ENCODE peak calls at places on chromosome 9, in six cellular contexts. N is K562, V is A549, C is HepG2, P is GM12878, D is HCT116. Y is an unnamed sample.
A peak's percentile ranks its signal among the peaks of the same experiment; 100 is the strongest.

GRCh38 chr9:6902423-6902822 is 144.7 kb downstream of the KDM4C start:
- DNase-seq in P (no peak), C (no peak), D (peak; percentile 34), V (no peak), N (no peak), Y (peak; percentile 9)

GRCh38 chr9:80467632-80468031 is 895.9 kb downstream of the TLE4 start:
- DNase-seq in N (no peak), V (no peak), P (no peak), C (no peak), D (no peak), Y (peak; percentile 26)

GRCh38 chr9:33437235-33437634 is 10.2 kb downstream of the AQP3 start:
- DNase-seq in P (no peak), D (no peak), N (peak; percentile 15), C (no peak), V (no peak), Y (no peak)

GRCh38 chr9:31807574-31808256 is 576.7 kb upstream of the ACO1 start:
- DNase-seq in D (peak; percentile 51), P (no peak), V (peak; percentile 22), N (peak; percentile 1), C (peak; percentile 43), Y (no peak)

GRCh38 chr9:31848505-31849285 is 535.7 kb upstream of the ACO1 start:
- DNase-seq in P (no peak), V (no peak), D (peak; percentile 37), N (peak; percentile 9), C (peak; percentile 72), Y (no peak)

GRCh38 chr9:134597041-134597913 is 44.3 kb upstream of the COL5A1 start:
- DNase-seq in P (no peak), D (no peak), N (no peak), V (peak; percentile 28), C (no peak), Y (peak; percentile 66)

GRCh38 chr9:573551-574410 is 267.7 kb upstream of the DMRT1 start:
- DNase-seq in V (no peak), N (no peak), P (no peak), C (peak; percentile 9), D (no peak), Y (no peak)

GRCh38 chr9:125462766-125463384 is 201.2 kb downstream of the GAPVD1 start:
- DNase-seq in P (no peak), D (no peak), N (no peak), C (no peak), V (no peak), Y (peak; percentile 51)

GRCh38 chr9:97859346-97859745 is 6.3 kb downstream of the FOXE1 start:
- DNase-seq in P (no peak), D (no peak), N (no peak), V (no peak), C (no peak), Y (no peak)

GRCh38 chr9:13279284-13280162 is at the start of gene MPDZ:
- DNase-seq in D (no peak), V (peak; percentile 77), P (no peak), N (peak; percentile 68), C (peak; percentile 31), Y (peak; percentile 66)

GRCh38 chr9:83235524-83235923 is 172.6 kb upstream of the RASEF start:
- DNase-seq in N (no peak), P (no peak), C (no peak), D (no peak), V (no peak), Y (no peak)

GRCh38 chr9:6144947-6145346 is 70.7 kb upstream of the IL33 start:
- DNase-seq in D (no peak), V (no peak), C (no peak), N (no peak), P (no peak), Y (no peak)

GRCh38 chr9:34413229-34413852 is 36.6 kb upstream of the MYORG start:
- DNase-seq in N (peak; percentile 45), V (peak; percentile 27), P (no peak), C (peak; percentile 31), D (no peak), Y (peak; percentile 43)

GRCh38 chr9:99326112-99326916 is 104.2 kb downstream of the SEC61B start:
- DNase-seq in P (no peak), N (no peak), C (no peak), V (peak; percentile 9), D (no peak), Y (peak; percentile 28)

GRCh38 chr9:125745682-125746016 is 1.5 kb upstream of the PBX3 start:
- DNase-seq in P (no peak), V (no peak), D (no peak), C (no peak), N (no peak), Y (no peak)

GRCh38 chr9:76758476-76758875 is 5.8 kb upstream of the PCA3 start:
- DNase-seq in N (no peak), C (no peak), P (no peak), V (no peak), D (no peak), Y (no peak)

GRCh38 chr9:21883642-21884041 is 81.2 kb downstream of the MTAP start:
- DNase-seq in P (no peak), D (peak; percentile 19), C (no peak), N (no peak), V (no peak), Y (no peak)

GRCh38 chr9:109117856-109118801 is 1.6 kb downstream of the TMEM245 start:
- DNase-seq in P (no peak), N (peak; percentile 71), D (no peak), C (peak; percentile 65), V (peak; percentile 72), Y (peak; percentile 89)

GRCh38 chr9:92035687-92036410 is 79.4 kb downstream of the SPTLC1 start:
- DNase-seq in D (no peak), P (no peak), C (no peak), N (no peak), V (no peak), Y (peak; percentile 94)

GRCh38 chr9:136013524-136014034 is 52.4 kb upstream of the UBAC1 start:
- DNase-seq in C (no peak), P (no peak), V (no peak), N (no peak), D (no peak), Y (no peak)

GRCh38 chr9:5851445-5851844 is 18.5 kb upstream of the ERMP1 start:
- DNase-seq in P (peak; percentile 90), C (no peak), V (no peak), D (no peak), N (no peak), Y (peak; percentile 60)

GRCh38 chr9:68907910-68908309 is 106.0 kb downstream of the PRKACG start:
- DNase-seq in C (no peak), P (no peak), D (no peak), N (no peak), V (no peak), Y (no peak)

GRCh38 chr9:134158753-134159392 is 5.5 kb downstream of the RNU6ATAC start:
- DNase-seq in D (no peak), V (no peak), P (no peak), N (no peak), C (no peak), Y (no peak)

GRCh38 chr9:93128011-93128714 is 5.9 kb downstream of the NINJ1 start:
- DNase-seq in N (no peak), C (no peak), D (no peak), V (no peak), P (no peak), Y (no peak)

GRCh38 chr9:93126151-93126781 is 7.8 kb downstream of the NINJ1 start:
- DNase-seq in N (no peak), P (no peak), V (no peak), C (no peak), D (no peak), Y (no peak)

GRCh38 chr9:93125331-93125894 is 8.6 kb downstream of the NINJ1 start:
- DNase-seq in N (no peak), D (no peak), C (no peak), V (no peak), P (no peak), Y (no peak)

GRCh38 chr9:93127395-93127911 is 6.6 kb downstream of the NINJ1 start:
- DNase-seq in C (no peak), D (no peak), P (no peak), N (no peak), V (no peak), Y (no peak)

GRCh38 chr9:93126825-93127368 is 7.2 kb downstream of the NINJ1 start:
- DNase-seq in D (no peak), V (no peak), P (no peak), N (no peak), C (peak; percentile 88), Y (no peak)
- TF ChIP-seq CEBPB in D (no peak), V (no peak), P (no peak), N (no peak), C (no peak), Y (no peak)

GRCh38 chr9:87498816-87499454 is 1.3 kb downstream of the DAPK1 start:
- DNase-seq in D (no peak), V (no peak), C (no peak), P (no peak), N (no peak), Y (no peak)
- H3K27ac ChIP-seq in D (no peak overlapping the region), V (peak overlapping the region; percentile 98), C (peak overlapping the region; percentile 86), P (peak overlapping the region; percentile 85), N (peak overlapping the region; percentile 43), Y (no peak overlapping the region)

GRCh38 chr9:111003182-111003581 is 35.1 kb downstream of the LPAR1 start:
- DNase-seq in C (no peak), N (no peak), D (no peak), P (no peak), V (no peak), Y (no peak)
- TF ChIP-seq CEBPB in C (no peak), N (no peak), D (no peak), P (no peak), V (no peak), Y (no peak)

GRCh38 chr9:129402931-129403742 is 217.8 kb downstream of the C9orf50 start:
- DNase-seq in C (no peak), N (no peak), D (no peak), P (no peak), V (no peak), Y (no peak)
- H3K27ac ChIP-seq in C (no peak overlapping the region), N (no peak overlapping the region), D (peak overlapping the region; percentile 3), P (no peak overlapping the region), V (peak overlapping the region; percentile 84), Y (no peak overlapping the region)

GRCh38 chr9:37778534-37778933 is 6.3 kb downstream of the EXOSC3 start:
- DNase-seq in P (no peak), V (no peak), D (no peak), N (no peak), C (no peak), Y (no peak)

GRCh38 chr9:37775216-37775919 is 9.5 kb downstream of the EXOSC3 start:
- DNase-seq in C (no peak), N (no peak), V (no peak), P (no peak), D (no peak), Y (peak; percentile 58)

DNA sequence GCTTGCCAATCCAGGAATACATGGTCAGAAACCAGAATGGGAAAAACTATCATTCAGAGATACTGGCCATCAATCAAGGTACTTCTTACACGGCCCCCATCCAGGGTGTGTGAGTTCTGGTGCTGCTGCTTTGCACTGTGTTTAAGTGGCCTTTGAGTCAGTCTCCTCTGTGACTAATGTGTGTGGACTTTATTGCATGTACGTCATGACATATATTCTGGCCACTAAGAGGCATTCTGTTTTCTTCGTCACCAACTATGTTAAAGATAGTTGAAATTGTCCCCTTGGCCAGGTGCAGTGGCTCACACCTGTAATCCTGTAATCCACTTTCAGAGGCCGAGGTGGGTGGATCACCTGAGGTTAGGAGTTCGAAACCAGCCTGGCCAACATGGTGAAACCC is 8.5 kb downstream of the EXOSC3 start:
- DNase-seq in V (no peak), P (no peak), N (no peak), D (no peak), C (no peak), Y (peak; percentile 80)
- TF ChIP-seq CEBPB in V (no peak), P (no peak), N (no peak), D (no peak), C (no peak), Y (peak; percentile 15)

Y was measured in IMR-90.